ENCODE peak calls at places on chromosome 12, in six cellular contexts. G, H, Y, L, Z and O are unnamed samples.

GRCh38 chr12:121955258-121956040 is 37.1 kb downstream of the CFAP251 start:
- DNase-seq in G (peak), Z (no peak), H (no peak), Y (no peak), L (no peak), O (no peak)

GRCh38 chr12:97182719-97183118 is 275.7 kb downstream of the NEDD1 start:
- DNase-seq in H (no peak), Y (no peak), Z (no peak), G (no peak), L (no peak), O (no peak)

GRCh38 chr12:106084048-106084671 is 54.6 kb downstream of the NUAK1 start:
- DNase-seq in Z (no peak), G (peak), Y (no peak), H (peak), L (peak), O (no peak)

GRCh38 chr12:19190292-19191031 is 60.9 kb downstream of the PLEKHA5 start:
- DNase-seq in L (peak), Y (no peak), H (no peak), G (peak), Z (no peak), O (no peak)

GRCh38 chr12:81468206-81468605 is 290.9 kb downstream of the PPFIA2 start:
- DNase-seq in G (peak), Z (no peak), H (no peak), Y (no peak), L (no peak), O (no peak)

GRCh38 chr12:11836282-11836963 is 186.9 kb downstream of the ETV6 start:
- DNase-seq in Z (no peak), H (no peak), Y (no peak), G (no peak), L (no peak), O (no peak)

GRCh38 chr12:12432373-12432772 is 75.5 kb downstream of the BORCS5 start:
- DNase-seq in L (peak), Z (no peak), H (peak), Y (no peak), G (peak), O (no peak)

GRCh38 chr12:109741970-109742372 is 28.3 kb downstream of the FAM222A start:
- DNase-seq in Y (no peak), L (no peak), Z (no peak), G (no peak), H (no peak), O (peak)

GRCh38 chr12:29148065-29148957 is 767 bp upstream of the FAR2 start:
- DNase-seq in L (no peak), Y (no peak), Z (no peak), H (peak), G (peak), O (no peak)

GRCh38 chr12:110501378-110501721 is 561 bp downstream of the VPS29 start:
- DNase-seq in Z (no peak), H (peak), Y (no peak), L (peak), G (peak), O (peak)

GRCh38 chr12:31234955-31235867 is 90.7 kb downstream of the SINHCAF start:
- DNase-seq in G (peak), Z (peak), L (peak), H (no peak), Y (no peak), O (no peak)
- TF ChIP-seq CTCF in G (peak), Z (peak), L (peak), H (peak), Y (peak), O (no peak)

DNA sequence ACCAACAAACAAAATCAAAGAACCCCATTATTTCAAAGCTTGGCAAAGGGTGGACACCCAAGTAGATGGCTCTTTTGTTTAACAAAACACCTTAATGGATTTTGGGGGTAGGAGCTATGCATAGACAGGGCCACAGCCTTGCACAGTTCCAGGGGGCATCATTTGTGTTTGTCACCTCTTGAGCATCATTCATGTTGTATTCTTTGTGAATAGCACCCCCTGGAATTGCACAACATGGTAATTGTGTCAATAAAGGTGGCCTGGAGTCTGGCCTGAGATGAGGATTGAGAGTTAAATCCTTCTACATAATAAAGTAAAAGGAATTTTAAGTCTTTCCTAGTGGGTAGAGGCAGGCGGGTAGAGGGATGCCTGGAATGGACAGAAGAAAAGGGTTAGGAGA is 3.3 kb upstream of the FRS2 start:
- DNase-seq in Y (no peak), Z (no peak), G (no peak), L (no peak), H (no peak), O (no peak)
- TF ChIP-seq CTCF in Y (no peak), Z (no peak), G (no peak), L (no peak), H (no peak), O (no peak)

GRCh38 chr12:54628186-54628846 is 6.4 kb downstream of the LACRT start:
- DNase-seq in L (no peak), Z (no peak), G (no peak), H (no peak), Y (no peak), O (no peak)

GRCh38 chr12:54616933-54617535 is 17.7 kb downstream of the LACRT start:
- DNase-seq in Y (no peak), G (no peak), Z (no peak), H (no peak), L (no peak), O (no peak)

GRCh38 chr12:54624316-54625279 is 10.1 kb downstream of the LACRT start:
- DNase-seq in Y (no peak), L (no peak), G (no peak), H (no peak), Z (no peak), O (no peak)

GRCh38 chr12:54627304-54627703 is 7.4 kb downstream of the LACRT start:
- DNase-seq in Y (no peak), H (no peak), L (no peak), Z (no peak), G (no peak), O (no peak)

GRCh38 chr12:54622463-54623183 is 12.1 kb downstream of the LACRT start:
- DNase-seq in L (peak), Z (no peak), G (no peak), H (no peak), Y (no peak), O (no peak)
- TF ChIP-seq CTCF in L (peak), Z (peak), G (peak), H (peak), Y (no peak), O (peak)

GRCh38 chr12:64891629-64892028 is 67.2 kb downstream of the TBC1D30 start:
- DNase-seq in H (no peak), Z (no peak), Y (no peak), G (no peak), L (no peak), O (no peak)
- TF ChIP-seq CTCF in H (no peak), Z (no peak), Y (no peak), G (no peak), L (no peak), O (no peak)